ENCODE peak calls at places on chromosomes 5 and 9, in five cellular contexts. H, K, C, A and D are unnamed samples. For H3K36me3, the result is how much of the 10 kb centered on the place peaks cover.

GRCh38 chr5:18314192-18314778 is 680.0 kb downstream of the TAF11L14 start:
- DNase-seq in H (peak), K (peak), C (no peak), A (no peak), D (peak)

GRCh38 chr5:13354611-13355010 is 589.9 kb downstream of the DNAH5 start:
- DNase-seq in H (no peak), K (no peak), C (no peak), A (no peak), D (no peak)

GRCh38 chr5:74613283-74613682 is 27.2 kb downstream of the ENC1 start:
- DNase-seq in H (no peak), K (no peak), C (no peak), A (no peak), D (no peak)

GRCh38 chr9:21244841-21245240 is 5.0 kb upstream of the IFNA14 start:
- DNase-seq in H (no peak), K (no peak), C (no peak), A (no peak), D (no peak)

GRCh38 chr5:16483361-16483760 is 17.8 kb upstream of the ZNF622 start:
- DNase-seq in H (no peak), K (no peak), C (no peak), A (no peak), D (no peak)

GRCh38 chr5:164296603-164297080 is 791.2 kb downstream of the MAT2B start:
- DNase-seq in H (no peak), K (no peak), C (peak), A (no peak), D (no peak)

GRCh38 chr5:24783596-24783995 is 138.8 kb upstream of the CDH10 start:
- DNase-seq in H (no peak), K (no peak), C (no peak), A (no peak), D (no peak)

GRCh38 chr9:75911390-75911789 is 20.9 kb downstream of the PCSK5 start:
- DNase-seq in H (no peak), K (no peak), C (no peak), A (no peak), D (no peak)

GRCh38 chr9:92637331-92637730 is 32.6 kb downstream of the IPPK start:
- DNase-seq in H (no peak), K (no peak), C (no peak), A (no peak), D (no peak)

GRCh38 chr5:122312670-122312988 is 592 bp downstream of the SNCAIP start:
- DNase-seq in H (no peak), K (peak), C (no peak), A (no peak), D (no peak)

GRCh38 chr9:4553951-4554381 is 63.7 kb downstream of the SLC1A1 start:
- DNase-seq in H (no peak), K (no peak), C (no peak), A (no peak), D (no peak)

GRCh38 chr9:135821116-135821515 is 86.2 kb downstream of the CAMSAP1 start:
- DNase-seq in H (no peak), K (no peak), C (no peak), A (no peak), D (no peak)

GRCh38 chr9:15276328-15276969 is 30.6 kb downstream of the TTC39B start:
- DNase-seq in H (no peak), K (no peak), C (no peak), A (no peak), D (no peak)

GRCh38 chr9:37587521-37587920 is 4.9 kb downstream of the TOMM5 start:
- DNase-seq in H (no peak), K (no peak), C (no peak), A (no peak), D (no peak)

GRCh38 chr5:50666261-50667078 is at the start of gene PARP8:
- DNase-seq in H (no peak), K (peak), C (peak), A (no peak), D (no peak)

GRCh38 chr9:129923589-129923988 is 88.3 kb downstream of the USP20 start:
- DNase-seq in H (no peak), K (no peak), C (no peak), A (no peak), D (no peak)

GRCh38 chr9:37840560-37841194 is 40.1 kb downstream of the DCAF10 start:
- DNase-seq in H (peak), K (no peak), C (no peak), A (no peak), D (peak)

GRCh38 chr9:90770339-90770738 is 31.3 kb upstream of the SYK start:
- DNase-seq in H (no peak), K (no peak), C (no peak), A (no peak), D (no peak)

GRCh38 chr5:154893381-154893780 is 35.0 kb downstream of the CNOT8 start:
- DNase-seq in H (no peak), K (no peak), C (no peak), A (no peak), D (no peak)

GRCh38 chr5:154899107-154899816 is 38.7 kb downstream of the GEMIN5 start:
- DNase-seq in H (no peak), K (no peak), C (no peak), A (no peak), D (no peak)

GRCh38 chr5:154896562-154896919 is 38.1 kb downstream of the CNOT8 start:
- DNase-seq in H (no peak), K (no peak), C (no peak), A (no peak), D (no peak)

GRCh38 chr5:154898210-154898609 is 39.8 kb downstream of the CNOT8 start:
- DNase-seq in H (no peak), K (no peak), C (no peak), A (no peak), D (no peak)

GRCh38 chr5:154895606-154896561 is 37.5 kb downstream of the CNOT8 start:
- DNase-seq in H (no peak), K (no peak), C (no peak), A (no peak), D (no peak)
- H3K27ac ChIP-seq in H (no peak), K (no peak), C (no peak), A (no peak), D (no peak)

DNA sequence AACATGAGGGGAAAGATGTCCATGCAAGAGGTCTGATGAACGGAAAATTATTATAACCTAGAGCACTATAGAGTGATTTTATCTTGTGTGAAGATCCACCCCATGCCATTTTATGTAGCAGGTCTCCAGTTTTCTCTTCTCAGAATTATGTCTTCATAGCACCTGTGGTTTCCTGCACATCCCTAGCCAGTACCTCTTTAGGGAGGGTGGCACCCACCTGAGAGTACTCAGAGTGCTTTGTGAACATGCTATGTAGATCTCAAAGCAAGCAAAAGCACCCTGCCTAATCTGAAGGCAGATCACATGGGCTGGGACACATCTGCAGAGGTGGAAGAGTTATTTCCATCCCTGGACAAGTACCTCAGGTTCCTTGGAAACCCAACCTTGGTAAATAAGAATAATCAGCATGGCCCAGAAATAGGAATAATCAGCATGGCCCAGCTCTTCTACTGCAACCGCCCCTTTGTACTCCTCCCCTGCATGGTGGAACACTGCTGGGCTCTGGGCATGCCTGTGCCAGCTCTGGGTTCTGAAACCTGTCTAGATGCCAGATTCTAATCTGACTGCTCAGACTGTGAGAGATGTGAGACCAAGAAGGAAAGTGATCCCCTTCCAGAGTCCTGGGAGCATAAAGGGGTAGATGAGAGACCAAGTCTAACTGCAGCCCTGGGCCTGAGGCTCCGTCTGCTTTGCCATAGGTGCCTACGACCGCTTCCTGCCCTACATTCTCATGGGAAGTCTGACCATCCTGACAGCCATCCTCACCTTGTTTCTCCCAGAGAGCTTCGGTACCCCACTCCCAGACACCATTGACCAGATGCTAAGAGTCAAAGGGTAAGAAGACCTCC is 23.7 kb downstream of the SLC22A5 start:
- DNase-seq in H (no peak), K (no peak), C (no peak), A (no peak), D (no peak)
- TF ChIP-seq SIN3A in H (no peak), K (no peak), C (no peak), A (no peak), D (no peak)

DNA sequence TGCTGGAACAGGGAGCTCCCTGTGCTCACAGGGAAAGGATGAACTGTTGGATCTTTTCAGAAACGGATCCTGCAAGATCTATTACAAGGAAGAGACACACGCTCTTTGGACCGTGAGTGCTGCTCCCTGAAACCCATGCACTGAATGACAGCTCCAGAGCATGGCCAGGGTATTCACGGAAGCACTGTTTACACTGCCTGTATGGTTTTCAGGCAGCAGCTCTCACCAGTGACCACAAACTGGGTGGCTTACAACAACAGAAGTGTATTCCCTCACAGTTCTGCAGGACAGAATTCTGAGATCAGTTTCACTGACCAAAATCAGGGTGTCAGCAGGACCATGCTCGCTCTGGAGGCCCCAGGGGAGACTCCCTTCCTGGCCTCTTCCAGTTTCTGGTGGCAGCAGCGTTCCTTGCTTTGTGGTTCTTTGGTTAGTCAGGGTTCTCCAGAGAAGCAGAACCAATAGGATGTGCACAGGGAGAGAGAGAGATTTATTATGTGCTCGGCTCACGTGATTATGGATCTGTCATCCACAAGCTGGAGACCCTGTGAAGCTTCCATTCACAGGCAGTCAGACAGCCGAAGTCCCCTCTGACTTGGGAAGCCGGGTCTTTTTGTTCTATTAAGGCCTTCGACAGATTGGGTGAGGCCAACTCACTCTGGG is 52.6 kb downstream of the SEMA4D start:
- DNase-seq in H (no peak), K (no peak), C (no peak), A (no peak), D (no peak)
- H3K36me3 ChIP-seq in H (under half), K (under half), C (under half), A (under half), D (under half)

GRCh38 chr9:917730-918129 is 58.7 kb upstream of the DMRT3 start:
- DNase-seq in H (no peak), K (no peak), C (no peak), A (no peak), D (no peak)

GRCh38 chr9:922731-923130 is 53.7 kb upstream of the DMRT3 start:
- DNase-seq in H (no peak), K (no peak), C (no peak), A (no peak), D (no peak)

DNA sequence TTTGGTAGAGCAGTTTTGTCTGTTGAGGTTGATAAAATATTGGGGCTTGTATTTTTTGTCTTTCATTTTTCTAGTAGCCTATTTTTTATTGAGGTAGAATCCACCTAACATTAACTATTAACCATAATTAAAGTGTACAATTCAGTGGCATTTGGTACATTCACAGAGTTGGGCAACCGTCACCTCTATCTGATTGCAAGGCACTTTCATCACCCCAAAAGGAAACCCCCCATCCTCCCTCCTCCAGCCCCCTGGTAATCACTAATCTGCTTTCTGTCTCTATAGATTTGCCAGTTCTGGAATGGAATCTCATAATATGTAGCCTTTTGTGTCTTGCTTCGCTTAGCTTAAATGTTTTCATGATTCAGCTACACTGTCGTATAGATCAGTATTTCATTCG is 55.5 kb upstream of the DMRT3 start:
- DNase-seq in H (no peak), K (no peak), C (no peak), A (no peak), D (no peak)
- H3K27ac ChIP-seq in H (no peak), K (no peak), C (no peak), A (no peak), D (no peak)

GRCh38 chr9:109886617-109887016 is 106.6 kb downstream of the PALM2AKAP2 start:
- DNase-seq in H (no peak), K (no peak), C (no peak), A (no peak), D (no peak)
- TF ChIP-seq SIN3A in H (no peak), K (no peak), C (no peak), A (no peak), D (no peak)

DNA sequence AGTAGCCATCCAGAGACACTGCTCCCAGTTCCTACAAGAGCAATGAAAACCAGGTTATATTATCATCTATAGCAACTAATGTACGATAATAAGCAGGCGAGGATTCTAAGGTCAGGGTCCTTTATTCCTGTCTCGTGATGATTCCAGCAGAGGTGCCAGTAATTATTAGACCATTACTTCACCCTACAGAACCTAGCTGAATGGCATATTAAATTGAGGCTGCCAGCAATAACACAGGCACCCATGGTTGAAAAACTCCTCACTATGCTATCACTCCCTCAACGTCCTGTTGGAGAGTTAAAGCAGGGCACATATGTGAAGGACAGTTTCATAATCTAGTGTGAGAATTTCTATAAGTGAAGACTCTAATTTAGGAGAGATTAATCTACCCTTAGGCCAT is 29.7 kb downstream of the DCAF12 start:
- DNase-seq in H (no peak), K (no peak), C (no peak), A (no peak), D (no peak)
- H3K36me3 ChIP-seq in H (under half), K (under half), C (under half), A (under half), D (under half)

GRCh38 chr5:10699281-10699874 is 61.7 kb downstream of the DAP start:
- DNase-seq in H (no peak), K (no peak), C (no peak), A (no peak), D (no peak)
- H3K27ac ChIP-seq in H (no peak), K (no peak), C (no peak), A (peak), D (no peak)

GRCh38 chr5:57889558-57889957 is 406.9 kb upstream of the ACTBL2 start:
- DNase-seq in H (peak), K (no peak), C (no peak), A (no peak), D (peak)
- TF ChIP-seq SIN3A in H (no peak), K (no peak), C (no peak), A (no peak), D (no peak)

GRCh38 chr5:41852293-41852692 is 17.9 kb downstream of the OXCT1 start:
- DNase-seq in H (no peak), K (no peak), C (no peak), A (no peak), D (no peak)

GRCh38 chr5:41858890-41859289 is 11.3 kb downstream of the OXCT1 start:
- DNase-seq in H (no peak), K (no peak), C (no peak), A (no peak), D (no peak)

GRCh38 chr5:41857989-41858388 is 12.2 kb downstream of the OXCT1 start:
- DNase-seq in H (no peak), K (no peak), C (no peak), A (no peak), D (no peak)

GRCh38 chr5:41851116-41851515 is 19.1 kb downstream of the OXCT1 start:
- DNase-seq in H (no peak), K (no peak), C (no peak), A (no peak), D (no peak)

DNA sequence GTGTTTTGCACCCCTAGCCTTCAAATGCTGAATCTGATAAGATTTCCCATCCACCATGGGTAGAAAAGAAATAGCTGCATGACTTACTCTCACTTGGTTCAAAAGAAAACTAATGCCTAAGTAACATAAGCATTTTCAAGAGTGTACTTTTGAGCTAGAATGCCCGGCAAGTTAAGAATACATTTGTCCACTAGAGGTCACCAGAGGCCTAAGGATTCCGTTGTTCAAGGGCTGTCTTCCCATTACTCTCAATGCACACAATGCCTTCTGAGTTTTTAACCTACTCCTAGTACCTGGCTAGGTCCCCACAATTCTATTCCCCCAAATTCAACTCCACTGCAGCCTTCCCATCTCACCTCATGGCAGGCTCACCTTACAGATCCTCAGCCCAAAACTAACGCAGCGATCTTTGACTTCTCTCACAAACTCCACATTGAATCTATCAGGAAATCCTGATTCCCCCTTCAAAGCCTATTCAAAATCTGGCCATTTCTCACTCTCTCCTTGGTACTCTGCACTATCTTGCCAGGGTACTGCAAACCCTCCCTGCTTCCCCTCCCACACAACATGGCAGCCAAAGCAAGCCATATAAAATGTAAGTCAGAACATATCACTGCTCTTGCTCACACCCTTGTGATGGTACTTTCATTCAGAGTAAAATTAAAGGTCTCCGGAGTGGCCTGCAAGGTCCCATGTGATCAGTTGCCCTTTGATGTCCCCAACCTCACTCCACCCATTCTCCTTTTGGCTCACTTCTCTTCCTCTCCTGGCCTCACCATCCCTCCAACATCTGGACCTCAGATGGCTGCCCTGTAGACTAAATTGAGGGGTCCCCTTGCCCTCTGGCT is 13.4 kb downstream of the OXCT1 start:
- DNase-seq in H (peak), K (peak), C (peak), A (no peak), D (peak)
- H3K36me3 ChIP-seq in H (under half), K (half or more), C (under half), A (under half), D (under half)